ENCODE peak calls at places on chromosomes 4 and X, in six cellular contexts. X is WERI-Rb-1, P is GM23338, K is osteocyte, B is endodermal cell, F is H9. Y is an unnamed sample.

GRCh38 chr4:109729155-109729562 is 711 bp downstream of the PLA2G12A start:
- DNase-seq in X (no peak), P (peak), B (no peak), F (no peak), K (no peak), Y (no peak)

GRCh38 chr4:85398276-85398675 is 76.7 kb upstream of the ARHGAP24 start:
- DNase-seq in P (no peak), K (no peak), B (peak), X (no peak), F (no peak), Y (no peak)

GRCh38 chr4:81736324-81736723 is 264.6 kb upstream of the RASGEF1B start:
- DNase-seq in K (no peak), X (no peak), B (peak), P (no peak), F (no peak), Y (no peak)

GRCh38 chr4:5705672-5706310 is 2.6 kb downstream of the EVC2 start:
- DNase-seq in F (no peak), B (no peak), X (no peak), K (no peak), P (no peak), Y (no peak)

GRCh38 chr4:82889287-82889686 is 1.7 kb downstream of the SEC31A start:
- DNase-seq in X (no peak), P (no peak), F (no peak), B (no peak), K (no peak), Y (no peak)

GRCh38 chr4:61666248-61666647 is 466.1 kb downstream of the ADGRL3 start:
- DNase-seq in P (no peak), B (no peak), K (no peak), F (no peak), X (no peak), Y (no peak)

GRCh38 chrX:425056-425455 is 38.3 kb upstream of the PPP2R3B start:
- DNase-seq in P (no peak), X (no peak), F (no peak), B (no peak), K (no peak), Y (no peak)

GRCh38 chr4:95548738-95549245 is at the start of gene UNC5C:
- DNase-seq in P (peak), B (peak), X (peak), F (peak), K (no peak), Y (peak)

GRCh38 chr4:107299646-107300045 is 263.5 kb upstream of the DKK2 start:
- DNase-seq in X (no peak), F (no peak), K (no peak), B (no peak), P (no peak), Y (no peak)

GRCh38 chrX:105527759-105528158 is 294.6 kb upstream of the NRK start:
- DNase-seq in B (no peak), X (no peak), F (no peak), K (no peak), P (no peak), Y (no peak)

GRCh38 chrX:80667967-80668366 is 141.7 kb downstream of the BRWD3 start:
- DNase-seq in F (no peak), X (no peak), P (no peak), K (no peak), B (no peak), Y (no peak)

GRCh38 chr4:87375719-87376291 is 15.2 kb downstream of the HSD17B11 start:
- DNase-seq in B (no peak), K (no peak), X (no peak), P (peak), F (no peak), Y (no peak)

GRCh38 chr4:7876096-7876993 is 63.3 kb downstream of the AFAP1 start:
- DNase-seq in X (peak), B (peak), F (peak), K (no peak), P (peak), Y (no peak)
- TF ChIP-seq CTCF in X (peak), B (peak), F (peak), K (peak), P (peak), Y (no peak)

GRCh38 chr4:173469622-173470021 is 60.4 kb downstream of the HAND2 start:
- DNase-seq in B (no peak), P (no peak), X (no peak), K (no peak), F (no peak), Y (no peak)

GRCh38 chr4:173463816-173464215 is 64.9 kb upstream of the SCRG1 start:
- DNase-seq in F (no peak), X (no peak), P (no peak), B (no peak), K (no peak), Y (no peak)

GRCh38 chr4:173466101-173466500 is 63.9 kb downstream of the HAND2 start:
- DNase-seq in K (no peak), X (no peak), F (no peak), P (no peak), B (no peak), Y (no peak)

GRCh38 chr4:173464486-173464885 is 65.5 kb downstream of the HAND2 start:
- DNase-seq in B (no peak), F (no peak), K (no peak), X (no peak), P (no peak), Y (no peak)

DNA sequence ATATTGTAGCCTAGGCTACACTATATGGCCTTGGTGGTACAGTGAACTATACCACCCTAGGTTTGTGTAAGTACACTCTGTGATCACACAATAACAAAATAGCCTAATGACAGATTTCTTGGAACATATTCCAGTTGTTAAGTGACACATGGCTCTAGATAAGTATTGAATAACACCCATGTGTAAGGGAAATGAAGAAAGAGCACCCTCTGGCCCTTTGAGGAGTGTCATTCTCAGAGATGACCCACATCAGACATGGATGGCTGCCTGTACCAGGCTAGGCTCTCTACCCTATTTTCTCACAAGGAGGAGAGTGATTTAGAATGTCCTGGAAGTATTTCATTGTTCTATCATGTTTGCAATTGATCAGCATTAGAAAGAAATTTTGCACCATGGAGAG is 61.7 kb downstream of the HAND2 start:
- DNase-seq in B (no peak), K (no peak), P (no peak), F (no peak), X (no peak), Y (no peak)
- TF ChIP-seq CTCF in B (no peak), K (no peak), P (no peak), F (no peak), X (no peak), Y (no peak)

GRCh38 chr4:147933316-147933715 is 201.4 kb downstream of the ARHGAP10 start:
- DNase-seq in P (peak), B (no peak), F (no peak), X (peak), K (no peak), Y (no peak)
- TF ChIP-seq CTCF in P (peak), B (peak), F (peak), X (peak), K (no peak), Y (no peak)

GRCh38 chr4:169005453-169006099 is 4.5 kb downstream of the CBR4 start:
- DNase-seq in K (no peak), F (no peak), B (no peak), X (no peak), P (no peak), Y (no peak)
- TF ChIP-seq CTCF in K (peak), F (peak), B (peak), X (no peak), P (peak), Y (peak)

Y was measured in mesothelial cell of epicardium.